ENCODE peak calls at places on chromosome X, in six cellular contexts. M is progenitor cell of endocrine pancreas, D is MM.1S, Q is lower leg skin, N is AG10803, C is cardiac muscle cell. V is an unnamed sample.

GRCh38 chrX:115234220-115234557 is 293 bp upstream of the LRCH2 start:
- DNase-seq in C (no peak), N (peak), M (no peak), D (no peak), Q (no peak), V (no peak)

GRCh38 chrX:13898603-13899002 is 81.7 kb upstream of the GPM6B start:
- DNase-seq in D (no peak), N (no peak), Q (no peak), M (no peak), C (no peak), V (no peak)

GRCh38 chrX:22360129-22360528 is 87.4 kb downstream of the CBLL2 start:
- DNase-seq in C (no peak), N (no peak), Q (no peak), D (no peak), M (no peak), V (no peak)

GRCh38 chrX:21764043-21764442 is 6.1 kb upstream of the SMPX start:
- DNase-seq in C (no peak), M (no peak), D (no peak), N (no peak), Q (no peak), V (no peak)

GRCh38 chrX:123184858-123185251 is 777 bp downstream of the GRIA3 start:
- DNase-seq in N (peak), Q (no peak), C (no peak), D (no peak), M (no peak), V (no peak)

GRCh38 chrX:118199997-118200396 is 83.4 kb upstream of the KLHL13 start:
- DNase-seq in Q (no peak), N (no peak), D (no peak), M (no peak), C (no peak), V (no peak)

GRCh38 chrX:125627676-125628075 is 308.0 kb downstream of the TEX13C start:
- DNase-seq in M (no peak), C (no peak), N (no peak), Q (no peak), D (no peak), V (no peak)

GRCh38 chrX:110210417-110211139 is 107.3 kb downstream of the AMMECR1 start:
- DNase-seq in C (peak), M (no peak), Q (no peak), D (no peak), N (peak), V (no peak)

GRCh38 chrX:57918750-57919436 is 8.6 kb upstream of the ZXDA start:
- DNase-seq in D (peak), N (peak), M (no peak), C (peak), Q (no peak), V (no peak)

GRCh38 chrX:36431819-36432218 is 512.3 kb downstream of the CFAP47 start:
- DNase-seq in N (no peak), D (no peak), C (peak), M (no peak), Q (no peak), V (no peak)

GRCh38 chrX:27336466-27337091 is 126.6 kb downstream of the PPP4R3C start:
- DNase-seq in N (no peak), M (no peak), Q (no peak), D (peak), C (peak), V (no peak)

GRCh38 chrX:53265771-53266170 is 15.6 kb downstream of the IQSEC2 start:
- DNase-seq in Q (no peak), C (peak), D (no peak), N (peak), M (no peak), V (no peak)

GRCh38 chrX:128781506-128781905 is 729.3 kb upstream of the ACTRT1 start:
- DNase-seq in C (peak), M (no peak), Q (no peak), N (no peak), D (peak), V (no peak)

GRCh38 chrX:149497626-149498025 is 7.5 kb downstream of the IDS start:
- DNase-seq in N (peak), M (no peak), Q (no peak), C (no peak), D (no peak), V (no peak)

GRCh38 chrX:139213241-139213709 is 317.3 kb upstream of the F9 start:
- DNase-seq in N (no peak), M (no peak), D (no peak), C (no peak), Q (no peak), V (no peak)

GRCh38 chrX:131322646-131323045 is 33.5 kb upstream of the IGSF1 start:
- DNase-seq in C (no peak), D (no peak), N (no peak), Q (no peak), M (no peak), V (no peak)

GRCh38 chrX:123961268-123962005 is at the start of gene STAG2:
- DNase-seq in N (peak), D (peak), M (peak), C (peak), Q (peak), V (peak)

GRCh38 chrX:53235566-53235965 is 10.6 kb upstream of the KDM5C start:
- DNase-seq in N (no peak), C (no peak), M (no peak), D (no peak), Q (no peak), V (no peak)

GRCh38 chrX:29775890-29776289 is 439.5 kb upstream of the MAGEB2 start:
- DNase-seq in M (no peak), Q (no peak), N (no peak), D (no peak), C (no peak), V (no peak)

GRCh38 chrX:143472334-143472938 is 44.8 kb downstream of the SPANXN3 start:
- DNase-seq in Q (no peak), D (no peak), C (no peak), M (no peak), N (no peak), V (no peak)

GRCh38 chrX:154401045-154401799 is 3.0 kb downstream of the RPL10 start:
- DNase-seq in D (no peak), M (no peak), C (peak), N (peak), Q (no peak), V (no peak)

GRCh38 chrX:108070891-108071290 is 20.5 kb downstream of the PSMD10 start:
- DNase-seq in D (no peak), Q (no peak), C (peak), M (no peak), N (peak), V (no peak)

GRCh38 chrX:13153796-13154195 is 109.4 kb upstream of the FAM9C start:
- DNase-seq in Q (no peak), C (no peak), N (peak), D (no peak), M (no peak), V (no peak)

GRCh38 chrX:83305381-83305780 is 202.7 kb upstream of the POU3F4 start:
- DNase-seq in M (no peak), D (no peak), Q (no peak), N (no peak), C (no peak), V (no peak)

GRCh38 chrX:21956783-21957182 is 16.3 kb downstream of the SMS start:
- DNase-seq in C (no peak), N (no peak), Q (no peak), D (no peak), M (no peak), V (no peak)

GRCh38 chrX:107725761-107726555 is 49.6 kb downstream of the TSC22D3 start:
- DNase-seq in N (no peak), Q (no peak), M (no peak), D (no peak), C (no peak), V (no peak)

GRCh38 chrX:330726-331144 is 12.1 kb upstream of the GTPBP6 start:
- DNase-seq in N (no peak), C (no peak), M (no peak), Q (no peak), D (no peak), V (peak)

GRCh38 chrX:427812-428725 is 41.4 kb upstream of the PPP2R3B start:
- DNase-seq in N (peak), C (no peak), Q (no peak), M (peak), D (peak), V (no peak)

GRCh38 chrX:40734956-40735317 is 405 bp downstream of the MED14 start:
- DNase-seq in Q (no peak), M (no peak), N (peak), C (no peak), D (peak), V (no peak)

GRCh38 chrX:76172325-76172887 is 456 bp upstream of the PBDC1 start:
- DNase-seq in C (no peak), Q (no peak), N (no peak), D (no peak), M (no peak), V (no peak)

GRCh38 chrX:19065535-19065934 is 56.7 kb downstream of the ADGRG2 start:
- DNase-seq in N (no peak), D (no peak), Q (no peak), C (no peak), M (no peak), V (no peak)

GRCh38 chrX:2485460-2485753 is 15.4 kb downstream of the DHRSX start:
- DNase-seq in C (peak), Q (no peak), D (no peak), M (no peak), N (peak), V (no peak)

GRCh38 chrX:149853925-149854324 is 27.1 kb upstream of the MAGEA8 start:
- DNase-seq in Q (no peak), C (no peak), N (no peak), M (no peak), D (no peak), V (no peak)

GRCh38 chrX:135194684-135195083 is 23.5 kb upstream of the CT55 start:
- DNase-seq in N (no peak), D (no peak), M (no peak), Q (no peak), C (no peak), V (no peak)

GRCh38 chrX:122770581-122770980 is 413.5 kb upstream of the GRIA3 start:
- DNase-seq in N (no peak), D (peak), C (no peak), M (no peak), Q (no peak), V (no peak)

GRCh38 chrX:132590350-132591026 is 101.7 kb upstream of the MBNL3 start:
- DNase-seq in Q (no peak), M (no peak), N (no peak), D (no peak), C (no peak), V (no peak)

GRCh38 chrX:132594129-132594528 is 105.3 kb upstream of the MBNL3 start:
- DNase-seq in M (no peak), D (no peak), C (no peak), Q (no peak), N (no peak), V (no peak)

GRCh38 chrX:132591719-132592275 is 103.0 kb upstream of the MBNL3 start:
- DNase-seq in N (no peak), D (no peak), C (no peak), Q (no peak), M (no peak), V (no peak)

DNA sequence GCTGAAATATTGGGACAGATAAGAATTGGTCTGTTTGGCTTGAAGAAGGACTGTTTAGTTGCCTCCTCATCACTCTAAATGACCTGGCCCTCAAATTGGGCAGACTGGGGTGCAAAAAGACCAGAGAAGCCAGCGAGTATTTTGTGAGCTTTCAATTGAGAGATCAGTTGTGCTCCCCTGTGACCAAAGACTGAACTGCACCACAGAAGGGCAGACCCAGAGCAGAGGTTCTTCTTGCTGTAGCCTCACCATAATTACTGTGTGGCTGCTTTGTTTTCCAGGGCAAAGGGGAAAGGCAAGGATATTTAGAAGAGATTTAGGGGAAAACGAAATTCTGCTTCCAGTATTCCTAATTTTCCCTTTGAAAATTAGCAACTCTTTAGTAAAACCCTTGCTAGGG is 104.0 kb upstream of the MBNL3 start:
- DNase-seq in C (peak), Q (peak), N (peak), M (no peak), D (peak), V (no peak)
- TF ChIP-seq CTCF in C (peak), Q (no peak), N (peak), M (peak), D (peak), V (no peak)

DNA sequence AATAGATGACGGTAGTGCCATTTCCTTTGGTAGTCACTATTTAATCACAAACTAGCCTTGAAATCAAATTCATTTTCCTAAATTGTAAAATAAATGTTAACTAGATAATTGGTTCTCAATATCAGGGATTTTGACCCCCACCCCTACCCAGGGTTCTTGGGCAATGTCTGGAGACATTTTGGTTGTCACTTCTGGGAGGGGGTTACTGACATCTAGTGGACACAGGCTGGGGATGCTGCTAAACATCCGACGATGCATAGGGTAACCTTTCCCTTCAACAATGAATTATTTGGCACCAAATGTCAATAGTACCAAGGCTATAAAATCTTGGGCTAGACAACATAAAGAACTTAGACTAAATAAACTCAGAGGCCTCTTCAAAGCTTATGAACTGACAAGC is 285.8 kb upstream of the TRPC5 start:
- DNase-seq in N (no peak), M (no peak), Q (no peak), C (no peak), D (no peak), V (no peak)
- TF ChIP-seq CTCF in N (peak), M (peak), Q (no peak), C (no peak), D (peak), V (no peak)

GRCh38 chrX:33908898-33909297 is 223.2 kb downstream of the FAM47A start:
- DNase-seq in C (no peak), M (no peak), Q (no peak), D (no peak), N (no peak), V (no peak)
- TF ChIP-seq CTCF in C (no peak), M (no peak), Q (no peak), D (no peak), N (no peak), V (no peak)

GRCh38 chrX:106392346-106392745 is 219.4 kb upstream of the RADX start:
- DNase-seq in N (no peak), Q (no peak), M (no peak), D (no peak), C (no peak), V (no peak)

GRCh38 chrX:106391284-106391852 is 220.4 kb upstream of the RADX start:
- DNase-seq in M (no peak), D (no peak), N (no peak), Q (no peak), C (peak), V (no peak)
- TF ChIP-seq CTCF in M (no peak), D (no peak), N (no peak), Q (no peak), C (no peak), V (no peak)

DNA sequence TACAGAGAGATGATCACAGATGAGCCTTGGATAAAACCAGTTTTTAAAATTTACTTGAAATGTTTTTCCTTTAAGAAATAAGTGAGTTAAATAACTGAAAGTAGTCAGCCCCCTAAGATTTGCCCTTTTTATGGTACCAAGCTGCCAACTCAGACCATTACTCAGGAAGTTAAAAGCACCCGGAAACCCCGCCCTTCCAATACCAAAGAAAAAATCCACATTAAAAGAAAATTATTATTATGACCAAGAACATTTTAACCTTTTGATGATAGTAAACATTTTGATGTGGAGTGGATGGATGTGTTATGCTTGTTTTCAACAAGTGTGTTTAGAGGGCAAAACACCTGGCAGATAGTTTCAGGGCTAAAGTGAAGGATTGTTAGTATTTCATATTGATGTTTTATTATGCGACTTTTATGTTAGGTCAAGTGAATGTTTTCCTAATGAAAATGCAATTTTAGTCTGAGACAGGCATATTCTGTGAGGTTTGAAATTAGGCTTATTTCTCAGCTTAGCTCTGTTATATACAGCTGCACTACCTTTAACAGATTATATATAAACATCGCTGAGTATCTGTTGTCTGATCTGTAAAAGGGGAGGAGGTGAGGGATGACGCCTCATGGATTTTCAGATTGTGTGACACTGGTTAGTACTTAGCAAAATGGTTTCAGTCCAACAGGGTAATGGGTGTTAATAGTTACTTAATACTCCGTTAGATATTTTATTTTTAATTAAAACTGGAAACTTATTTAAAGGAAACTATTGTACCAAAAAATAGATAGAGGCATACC is 89.0 kb downstream of the KDM6A start:
- DNase-seq in Q (no peak), M (no peak), N (no peak), C (no peak), D (no peak), V (no peak)
- TF ChIP-seq CTCF in Q (no peak), M (no peak), N (no peak), C (no peak), D (no peak), V (no peak)